ENCODE peak calls at places on chromosomes 7 and 10, in four cellular contexts. R is GM12878, W is H1, V is K562. E is an unnamed sample.

GRCh38 chr7:1961776-1962276 is 270.9 kb downstream of the MAD1L1 start:
- DNase-seq in R (peak), W (no peak), V (no peak), E (no peak)

GRCh38 chr7:37489703-37490102 is 41.0 kb upstream of the ELMO1 start:
- DNase-seq in W (no peak), V (no peak), R (no peak), E (no peak)

GRCh38 chr7:39465055-39465929 is 100.9 kb upstream of the YAE1 start:
- DNase-seq in R (peak), V (peak), W (peak), E (peak)

GRCh38 chr10:51910189-51910588 is 210.8 kb upstream of the CSTF2T start:
- DNase-seq in R (no peak), V (no peak), W (peak), E (no peak)

GRCh38 chr10:72784551-72785421 is 92.8 kb downstream of the MCU start:
- DNase-seq in W (no peak), V (no peak), R (no peak), E (no peak)

GRCh38 chr10:59434463-59435326 is 72.3 kb upstream of the FAM13C start:
- DNase-seq in W (no peak), V (no peak), R (no peak), E (no peak)

GRCh38 chr7:100808354-100808875 is 18.9 kb downstream of the EPHB4 start:
- DNase-seq in R (no peak), V (no peak), W (no peak), E (no peak)

GRCh38 chr10:69958232-69958902 is 94.3 kb upstream of the MACROH2A2 start:
- DNase-seq in V (peak), R (no peak), W (no peak), E (peak)

GRCh38 chr7:22667562-22668239 is 59.3 kb upstream of the IL6 start:
- DNase-seq in V (peak), W (peak), R (no peak), E (no peak)

GRCh38 chr7:6175642-6176041 is 96.8 kb downstream of the CYTH3 start:
- DNase-seq in R (no peak), V (no peak), W (no peak), E (no peak)

GRCh38 chr10:24821986-24822385 is 98.3 kb upstream of the ARHGAP21 start:
- DNase-seq in V (no peak), R (no peak), W (no peak), E (peak)

GRCh38 chr7:3289996-3290395 is 11.1 kb upstream of the SDK1 start:
- DNase-seq in W (no peak), R (no peak), V (no peak), E (no peak)

GRCh38 chr10:74824184-74825032 is 2.0 kb upstream of the KAT6B start:
- DNase-seq in W (no peak), R (no peak), V (peak), E (peak)

GRCh38 chr10:103449208-103450144 is 2.7 kb downstream of the CALHM2 start:
- DNase-seq in V (no peak), R (no peak), W (no peak), E (no peak)

GRCh38 chr7:147078324-147078723 is 961.7 kb downstream of the CNTNAP2 start:
- DNase-seq in R (no peak), W (no peak), V (no peak), E (no peak)

GRCh38 chr7:29035044-29035740 is 77.1 kb upstream of the TRIL start:
- DNase-seq in V (no peak), W (no peak), R (no peak), E (peak)

GRCh38 chr10:6579193-6579903 is 728 bp downstream of the PRKCQ start:
- DNase-seq in R (no peak), W (no peak), V (peak), E (no peak)

GRCh38 chr10:131574363-131574706 is 262.8 kb upstream of the TCERG1L start:
- DNase-seq in V (no peak), W (no peak), R (no peak), E (no peak)

GRCh38 chr7:106448992-106449859 is 164.4 kb upstream of the NAMPT start:
- DNase-seq in R (no peak), V (peak), W (no peak), E (no peak)

DNA sequence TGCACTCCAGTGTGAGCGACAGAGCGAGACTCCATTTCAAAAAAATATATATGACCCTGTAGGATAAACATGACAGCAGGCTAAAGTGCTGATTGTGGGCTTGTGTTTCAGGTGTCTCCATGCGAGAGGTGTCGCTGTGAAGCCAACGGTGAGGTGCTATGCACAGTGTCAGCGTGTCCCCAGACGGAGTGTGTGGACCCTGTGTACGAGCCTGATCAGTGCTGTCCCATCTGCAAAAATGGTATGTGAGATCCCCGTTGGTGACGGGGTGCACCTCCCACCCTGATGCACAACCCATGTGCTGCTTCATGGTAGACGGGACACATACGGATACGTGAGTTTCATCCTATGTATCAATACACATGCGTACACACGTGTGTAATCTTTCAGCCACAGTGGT is 29.2 kb downstream of the VWC2 start:
- DNase-seq in R (no peak), V (no peak), W (no peak), E (no peak)
- TF ChIP-seq YY1 in R (no peak), V (no peak), W (no peak), E (no peak)

DNA sequence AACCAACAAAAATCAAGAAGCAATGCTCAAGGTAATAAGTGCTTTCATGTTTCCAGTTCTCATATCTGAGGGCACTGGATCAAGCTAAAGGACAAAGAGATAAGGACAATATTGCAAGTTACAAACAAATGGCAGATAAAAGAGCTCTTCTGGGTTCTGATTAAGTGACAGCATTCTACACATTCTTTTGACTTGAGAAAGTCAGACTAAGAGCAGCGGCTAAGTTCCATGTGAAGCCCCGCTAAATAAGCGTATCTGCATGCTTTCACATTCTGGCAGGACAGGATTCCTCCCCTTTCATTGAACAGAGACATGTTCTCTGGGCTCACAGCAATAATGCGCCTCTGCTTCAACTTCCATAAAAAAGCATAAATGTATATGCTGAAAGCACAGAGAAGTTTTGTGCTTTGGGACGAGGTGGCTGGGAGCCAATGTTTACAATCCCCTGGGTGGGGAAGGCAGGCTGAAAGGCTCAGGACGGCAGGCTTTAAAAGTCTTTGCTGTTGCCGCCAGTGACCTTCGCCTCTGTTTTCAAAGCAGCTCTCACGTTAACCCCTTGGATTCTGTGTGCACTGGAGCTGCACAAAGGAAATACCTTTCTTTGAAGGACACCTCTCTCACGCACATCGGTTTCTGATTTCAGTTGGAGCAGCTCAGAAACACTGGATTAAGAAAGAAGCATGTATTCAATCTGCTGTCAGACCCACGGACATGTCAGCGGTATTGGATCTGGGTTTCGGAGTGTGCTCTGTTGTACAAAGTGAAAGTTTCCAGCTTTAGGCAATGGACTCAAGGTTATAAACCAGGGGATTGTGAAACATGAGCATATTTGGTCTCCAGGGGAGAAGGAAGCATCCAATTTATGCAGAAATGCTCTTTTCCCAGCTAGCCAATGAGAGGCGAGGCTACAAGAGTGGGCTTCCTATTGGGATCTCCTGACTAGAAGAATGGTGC is 105.4 kb upstream of the FAM133B start:
- DNase-seq in V (peak), W (no peak), R (no peak), E (peak)
- TF ChIP-seq ZNF274 in V (no peak), W (no peak), R (no peak), E (no peak)

DNA sequence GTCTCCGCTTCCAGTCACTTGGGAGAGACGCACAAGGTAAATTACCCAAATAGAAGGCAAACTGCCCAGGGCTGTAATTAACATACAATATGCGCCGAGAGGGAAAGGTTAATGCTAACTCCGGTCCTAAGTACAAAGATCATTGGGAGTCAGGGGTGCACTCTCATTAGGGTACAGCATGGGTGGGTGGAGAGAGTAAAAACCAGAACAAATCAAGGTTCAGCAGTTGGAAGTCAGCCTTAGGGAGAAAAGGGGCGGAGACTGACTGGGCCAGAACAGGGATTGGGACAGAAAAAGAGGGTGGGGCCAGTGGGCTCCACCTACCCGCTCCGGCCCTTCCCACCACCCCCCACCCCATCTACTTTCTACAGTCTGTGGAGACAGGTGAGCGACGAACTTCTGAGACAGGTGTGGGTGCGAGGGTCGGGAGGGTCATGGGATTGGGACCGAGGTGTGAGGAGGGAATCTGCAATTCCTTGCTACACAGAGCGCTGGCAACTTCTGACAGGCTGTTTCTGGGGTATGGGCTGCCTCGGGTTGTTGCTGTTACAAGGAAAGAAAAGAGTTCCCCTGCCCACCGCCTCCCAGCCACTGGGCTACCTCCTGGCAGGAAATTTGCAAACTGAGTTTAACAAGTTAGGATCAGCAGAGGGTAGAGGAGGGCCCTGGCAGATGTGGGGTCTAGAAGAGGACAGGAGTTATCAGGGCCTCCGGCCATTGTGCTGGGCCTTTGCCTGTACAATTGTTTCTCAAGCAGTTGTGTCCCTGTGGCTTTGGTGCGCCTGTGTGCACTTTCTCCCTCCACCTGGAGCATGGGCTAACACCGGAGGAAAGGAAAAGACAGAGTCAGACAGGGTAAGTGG is at the start of gene TMEM139:
- DNase-seq in V (peak), W (no peak), R (no peak), E (peak)
- TF ChIP-seq RFX5 in V (no peak), W (no peak), R (no peak), E (no peak)

GRCh38 chr10:31317652-31318381 is 1.2 kb upstream of the ZEB1 start:
- DNase-seq in V (peak), R (no peak), W (no peak), E (no peak)
- TF ChIP-seq YY1 in V (no peak), R (no peak), W (no peak), E (no peak)

GRCh38 chr7:77665161-77665560 is 31.1 kb upstream of the RSBN1L start:
- DNase-seq in R (no peak), W (no peak), V (no peak), E (no peak)
- TF ChIP-seq ZNF274 in R (no peak), W (no peak), V (no peak), E (no peak)